ENCODE peak calls at places on chromosomes 3 and 15, in five cellular contexts. One of them, this sample, is unnamed.

GRCh38 chr3:79937567-79937966 is 169.8 kb upstream of the ROBO1 start:
- DNase-seq in CD4-positive, alpha-beta T cell: no peak
- DNase-seq in ascending aorta: no peak
- DNase-seq in cardiac muscle cell: no peak
- DNase-seq in H9: no peak
- DNase-seq in this sample: no peak

GRCh38 chr3:11367116-11367781 is 95.1 kb downstream of the ATG7 start:
- DNase-seq in CD4-positive, alpha-beta T cell: no peak
- DNase-seq in ascending aorta: peak; percentile 70
- DNase-seq in cardiac muscle cell: no peak
- DNase-seq in H9: no peak
- DNase-seq in this sample: no peak

GRCh38 chr3:156657862-156658731 is 16.3 kb upstream of the TIPARP start:
- DNase-seq in CD4-positive, alpha-beta T cell: no peak
- DNase-seq in ascending aorta: no peak
- DNase-seq in cardiac muscle cell: no peak
- DNase-seq in H9: no peak
- DNase-seq in this sample: no peak

GRCh38 chr3:123876858-123877257 is 7.3 kb downstream of the MYLK start:
- DNase-seq in CD4-positive, alpha-beta T cell: no peak
- DNase-seq in ascending aorta: no peak
- DNase-seq in cardiac muscle cell: no peak
- DNase-seq in H9: no peak
- DNase-seq in this sample: no peak

GRCh38 chr3:133162906-133163305 is 124.7 kb downstream of the TMEM108 start:
- DNase-seq in ascending aorta: no peak
- DNase-seq in H9: no peak
- DNase-seq in CD4-positive, alpha-beta T cell: no peak
- DNase-seq in cardiac muscle cell: no peak
- DNase-seq in this sample: no peak

GRCh38 chr3:23992051-23992628 is 47.1 kb downstream of the NR1D2 start:
- DNase-seq in cardiac muscle cell: no peak
- DNase-seq in ascending aorta: no peak
- DNase-seq in H9: no peak
- DNase-seq in CD4-positive, alpha-beta T cell: no peak
- DNase-seq in this sample: no peak

GRCh38 chr3:70273492-70273891 is 38.9 kb downstream of the MDFIC2 start:
- DNase-seq in CD4-positive, alpha-beta T cell: no peak
- DNase-seq in ascending aorta: no peak
- DNase-seq in cardiac muscle cell: no peak
- DNase-seq in H9: no peak
- DNase-seq in this sample: no peak

GRCh38 chr3:140050977-140051957 is 116.3 kb downstream of the CLSTN2 start:
- DNase-seq in ascending aorta: no peak
- DNase-seq in H9: peak; percentile 40
- DNase-seq in CD4-positive, alpha-beta T cell: no peak
- DNase-seq in cardiac muscle cell: peak; percentile 27
- DNase-seq in this sample: no peak

GRCh38 chr3:19595884-19596283 is 338.1 kb downstream of the EFHB start:
- DNase-seq in ascending aorta: no peak
- DNase-seq in CD4-positive, alpha-beta T cell: no peak
- DNase-seq in H9: no peak
- DNase-seq in cardiac muscle cell: no peak
- DNase-seq in this sample: no peak

GRCh38 chr3:123880998-123881561 is 3.1 kb downstream of the MYLK start:
- DNase-seq in CD4-positive, alpha-beta T cell: no peak
- DNase-seq in ascending aorta: no peak
- DNase-seq in cardiac muscle cell: peak; percentile 14
- DNase-seq in H9: peak; percentile 46
- DNase-seq in this sample: no peak

GRCh38 chr15:67174864-67175573 is 79.4 kb downstream of the AAGAB start:
- DNase-seq in cardiac muscle cell: no peak
- DNase-seq in H9: no peak
- DNase-seq in CD4-positive, alpha-beta T cell: no peak
- DNase-seq in ascending aorta: no peak
- DNase-seq in this sample: no peak

GRCh38 chr3:49358884-49359225 is 702 bp upstream of the GPX1 start:
- DNase-seq in ascending aorta: no peak
- DNase-seq in H9: no peak
- DNase-seq in CD4-positive, alpha-beta T cell: no peak
- DNase-seq in cardiac muscle cell: no peak
- DNase-seq in this sample: no peak

GRCh38 chr3:11803977-11804903 is 42.4 kb downstream of the TAMM41 start:
- DNase-seq in CD4-positive, alpha-beta T cell: no peak
- DNase-seq in cardiac muscle cell: peak; percentile 67
- DNase-seq in ascending aorta: no peak
- DNase-seq in H9: peak; percentile 41
- DNase-seq in this sample: peak; percentile 22

GRCh38 chr3:1195922-1196321 is 103.1 kb downstream of the CNTN6 start:
- DNase-seq in CD4-positive, alpha-beta T cell: no peak
- DNase-seq in H9: no peak
- DNase-seq in cardiac muscle cell: no peak
- DNase-seq in ascending aorta: no peak
- DNase-seq in this sample: no peak

GRCh38 chr15:70375006-70375409 is 277.3 kb upstream of the TLE3 start:
- DNase-seq in cardiac muscle cell: no peak
- DNase-seq in CD4-positive, alpha-beta T cell: no peak
- DNase-seq in H9: peak; percentile 26
- DNase-seq in ascending aorta: peak; percentile 78
- DNase-seq in this sample: no peak

GRCh38 chr3:128313181-128313725 is 153.4 kb downstream of the DNAJB8 start:
- DNase-seq in CD4-positive, alpha-beta T cell: no peak
- DNase-seq in ascending aorta: peak; percentile 39
- DNase-seq in H9: peak; percentile 14
- DNase-seq in cardiac muscle cell: no peak
- DNase-seq in this sample: no peak

GRCh38 chr15:85831415-85832113 is 36.8 kb upstream of the KLHL25 start:
- DNase-seq in cardiac muscle cell: peak; percentile 80
- DNase-seq in CD4-positive, alpha-beta T cell: no peak
- DNase-seq in H9: peak; percentile 67
- DNase-seq in ascending aorta: peak; percentile 76
- DNase-seq in this sample: peak; percentile 33

GRCh38 chr3:123153821-123154323 is 47.9 kb upstream of the SEC22A start:
- DNase-seq in ascending aorta: no peak
- DNase-seq in H9: peak; percentile 18
- DNase-seq in cardiac muscle cell: no peak
- DNase-seq in CD4-positive, alpha-beta T cell: no peak
- DNase-seq in this sample: no peak

GRCh38 chr3:194879126-194879887 is 193.6 kb downstream of the FAM43A start:
- DNase-seq in cardiac muscle cell: no peak
- DNase-seq in CD4-positive, alpha-beta T cell: no peak
- DNase-seq in ascending aorta: peak; percentile 61
- DNase-seq in H9: peak; percentile 10
- DNase-seq in this sample: no peak

GRCh38 chr15:57665939-57666338 is 40.6 kb upstream of the POLR2M start:
- DNase-seq in H9: no peak
- DNase-seq in ascending aorta: no peak
- DNase-seq in CD4-positive, alpha-beta T cell: no peak
- DNase-seq in cardiac muscle cell: no peak
- DNase-seq in this sample: no peak

GRCh38 chr3:69915726-69916125 is 83.8 kb upstream of the SAMMSON start:
- DNase-seq in ascending aorta: no peak
- DNase-seq in H9: no peak
- DNase-seq in cardiac muscle cell: no peak
- DNase-seq in CD4-positive, alpha-beta T cell: no peak
- DNase-seq in this sample: no peak

GRCh38 chr3:13493867-13494441 is 13.8 kb downstream of the HDAC11 start:
- DNase-seq in ascending aorta: no peak
- DNase-seq in CD4-positive, alpha-beta T cell: no peak
- DNase-seq in cardiac muscle cell: no peak
- DNase-seq in H9: no peak
- DNase-seq in this sample: no peak

GRCh38 chr15:83657549-83657948 is 3.6 kb downstream of the ADAMTSL3 start:
- DNase-seq in CD4-positive, alpha-beta T cell: no peak
- DNase-seq in cardiac muscle cell: no peak
- DNase-seq in H9: peak; percentile 61
- DNase-seq in ascending aorta: no peak
- DNase-seq in this sample: peak; percentile 33

GRCh38 chr15:25362545-25362944 is 76.3 kb downstream of the UBE3A start:
- DNase-seq in H9: no peak
- DNase-seq in ascending aorta: no peak
- DNase-seq in CD4-positive, alpha-beta T cell: no peak
- DNase-seq in cardiac muscle cell: no peak
- DNase-seq in this sample: no peak

GRCh38 chr15:71044006-71044405 is 71.3 kb upstream of the THSD4 start:
- DNase-seq in ascending aorta: no peak
- DNase-seq in CD4-positive, alpha-beta T cell: no peak
- DNase-seq in H9: no peak
- DNase-seq in cardiac muscle cell: no peak
- DNase-seq in this sample: no peak

GRCh38 chr3:10361375-10361774 is 40.5 kb upstream of the SEC13 start:
- DNase-seq in cardiac muscle cell: no peak
- DNase-seq in H9: no peak
- DNase-seq in ascending aorta: no peak
- DNase-seq in CD4-positive, alpha-beta T cell: no peak
- DNase-seq in this sample: no peak

GRCh38 chr3:153295906-153296305 is 133.9 kb downstream of the RAP2B start:
- DNase-seq in ascending aorta: no peak
- DNase-seq in CD4-positive, alpha-beta T cell: no peak
- DNase-seq in H9: no peak
- DNase-seq in cardiac muscle cell: no peak
- DNase-seq in this sample: no peak

GRCh38 chr15:73560501-73561117 is 72.6 kb downstream of the NPTN start:
- DNase-seq in H9: no peak
- DNase-seq in CD4-positive, alpha-beta T cell: no peak
- DNase-seq in cardiac muscle cell: peak; percentile 71
- DNase-seq in ascending aorta: no peak
- DNase-seq in this sample: no peak
- H3K27ac ChIP-seq in H9: no peak overlapping the region
- H3K27ac ChIP-seq in CD4-positive, alpha-beta T cell: no peak overlapping the region
- H3K27ac ChIP-seq in cardiac muscle cell: peak overlapping the region; percentile 72
- H3K27ac ChIP-seq in ascending aorta: no peak overlapping the region
- H3K27ac ChIP-seq in this sample: no peak overlapping the region

GRCh38 chr3:52779411-52780297 is 2.3 kb downstream of the ITIH1 start:
- DNase-seq in H9: no peak
- DNase-seq in ascending aorta: peak; percentile 63
- DNase-seq in cardiac muscle cell: no peak
- DNase-seq in CD4-positive, alpha-beta T cell: no peak
- DNase-seq in this sample: no peak
- H3K27ac ChIP-seq in H9: no peak overlapping the region
- H3K27ac ChIP-seq in ascending aorta: no peak overlapping the region
- H3K27ac ChIP-seq in cardiac muscle cell: no peak overlapping the region
- H3K27ac ChIP-seq in CD4-positive, alpha-beta T cell: no peak overlapping the region
- H3K27ac ChIP-seq in this sample: no peak overlapping the region

GRCh38 chr3:55650011-55650410 is 162.9 kb upstream of the WNT5A start:
- DNase-seq in cardiac muscle cell: no peak
- DNase-seq in CD4-positive, alpha-beta T cell: no peak
- DNase-seq in H9: no peak
- DNase-seq in ascending aorta: no peak
- DNase-seq in this sample: no peak

GRCh38 chr3:55655544-55655943 is 168.4 kb upstream of the WNT5A start:
- DNase-seq in H9: no peak
- DNase-seq in cardiac muscle cell: no peak
- DNase-seq in CD4-positive, alpha-beta T cell: no peak
- DNase-seq in ascending aorta: no peak
- DNase-seq in this sample: no peak

GRCh38 chr3:55658297-55659022 is 171.4 kb upstream of the WNT5A start:
- DNase-seq in cardiac muscle cell: no peak
- DNase-seq in H9: peak; percentile 41
- DNase-seq in CD4-positive, alpha-beta T cell: no peak
- DNase-seq in ascending aorta: no peak
- DNase-seq in this sample: no peak

GRCh38 chr3:55651011-55651410 is 163.9 kb upstream of the WNT5A start:
- DNase-seq in CD4-positive, alpha-beta T cell: no peak
- DNase-seq in H9: no peak
- DNase-seq in cardiac muscle cell: no peak
- DNase-seq in ascending aorta: no peak
- DNase-seq in this sample: no peak

DNA sequence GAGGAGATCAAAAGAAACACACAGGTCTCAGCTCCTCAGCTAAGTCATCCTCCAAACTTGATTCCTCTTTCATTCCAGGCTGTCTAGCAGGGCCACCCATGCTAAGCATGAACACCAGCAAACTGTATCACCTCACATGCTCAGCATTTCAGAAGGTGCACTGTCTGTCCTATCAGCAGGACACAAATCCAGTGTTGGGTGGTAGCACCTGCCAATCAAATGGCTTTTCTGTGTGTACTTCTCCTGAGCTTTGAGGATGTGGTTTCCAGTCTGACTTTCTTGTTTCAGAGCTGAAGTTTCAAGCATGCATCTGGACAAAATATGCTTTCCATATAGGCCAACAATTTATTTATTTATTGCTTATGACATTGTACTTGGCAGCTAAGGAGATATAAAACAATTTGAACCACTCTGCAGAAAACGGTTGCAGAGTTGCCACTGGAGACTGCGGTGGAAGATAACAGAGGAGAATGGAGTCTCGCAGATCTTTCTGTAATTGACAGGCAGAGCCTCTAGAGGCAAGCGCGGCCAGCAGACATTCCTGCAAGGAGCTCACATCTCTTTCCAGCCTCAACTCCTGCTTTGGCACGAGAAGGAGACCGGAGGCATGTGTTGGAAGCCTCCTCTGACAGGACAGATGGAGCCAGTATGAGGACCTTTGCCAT is 167.1 kb upstream of the WNT5A start:
- DNase-seq in CD4-positive, alpha-beta T cell: no peak
- DNase-seq in cardiac muscle cell: no peak
- DNase-seq in H9: no peak
- DNase-seq in ascending aorta: no peak
- DNase-seq in this sample: no peak
- H3K27ac ChIP-seq in CD4-positive, alpha-beta T cell: no peak overlapping the region
- H3K27ac ChIP-seq in cardiac muscle cell: no peak overlapping the region
- H3K27ac ChIP-seq in H9: no peak overlapping the region
- H3K27ac ChIP-seq in ascending aorta: no peak overlapping the region
- H3K27ac ChIP-seq in this sample: no peak overlapping the region

GRCh38 chr15:79595995-79596622 is 164.0 kb downstream of the MINAR1 start:
- DNase-seq in H9: peak; percentile 93
- DNase-seq in ascending aorta: no peak
- DNase-seq in cardiac muscle cell: peak; percentile 90
- DNase-seq in CD4-positive, alpha-beta T cell: no peak
- DNase-seq in this sample: peak; percentile 91
- H3K27ac ChIP-seq in H9: no peak overlapping the region
- H3K27ac ChIP-seq in ascending aorta: no peak overlapping the region
- H3K27ac ChIP-seq in cardiac muscle cell: no peak overlapping the region
- H3K27ac ChIP-seq in CD4-positive, alpha-beta T cell: no peak overlapping the region
- H3K27ac ChIP-seq in this sample: no peak overlapping the region

GRCh38 chr3:186144257-186144656 is 35.4 kb upstream of the ETV5 start:
- DNase-seq in cardiac muscle cell: no peak
- DNase-seq in H9: no peak
- DNase-seq in CD4-positive, alpha-beta T cell: no peak
- DNase-seq in ascending aorta: no peak
- DNase-seq in this sample: no peak
- H3K27ac ChIP-seq in cardiac muscle cell: no peak overlapping the region
- H3K27ac ChIP-seq in H9: no peak overlapping the region
- H3K27ac ChIP-seq in CD4-positive, alpha-beta T cell: no peak overlapping the region
- H3K27ac ChIP-seq in ascending aorta: no peak overlapping the region
- H3K27ac ChIP-seq in this sample: no peak overlapping the region

GRCh38 chr3:66302288-66302687 is 81.5 kb downstream of the SLC25A26 start:
- DNase-seq in ascending aorta: no peak
- DNase-seq in H9: no peak
- DNase-seq in CD4-positive, alpha-beta T cell: peak; percentile 35
- DNase-seq in cardiac muscle cell: no peak
- DNase-seq in this sample: no peak
- H3K27ac ChIP-seq in ascending aorta: no peak overlapping the region
- H3K27ac ChIP-seq in H9: no peak overlapping the region
- H3K27ac ChIP-seq in CD4-positive, alpha-beta T cell: peak overlapping the region; percentile 85
- H3K27ac ChIP-seq in cardiac muscle cell: no peak overlapping the region
- H3K27ac ChIP-seq in this sample: no peak overlapping the region

This sample was measured in iPS DF 6.9.